ENCODE peak calls at places on chromosomes 3 and 15, in four cellular contexts. Q, D, W and K are unnamed samples.

GRCh38 chr15:68783226-68784054 is 37.3 kb downstream of the ANP32A start:
- DNase-seq in W (no peak), D (peak; percentile 58), Q (no peak), K (peak; percentile 75)

GRCh38 chr3:27456554-27456953 is 27.6 kb downstream of the SLC4A7 start:
- DNase-seq in D (no peak), W (no peak), Q (no peak), K (no peak)

GRCh38 chr3:79140718-79141117 is 627.1 kb downstream of the ROBO1 start:
- DNase-seq in D (no peak), Q (no peak), W (no peak), K (no peak)

GRCh38 chr15:45402955-45403892 is 24.9 kb upstream of the GATM start:
- DNase-seq in W (peak; percentile 41), D (peak; percentile 61), Q (no peak), K (peak; percentile 69)

GRCh38 chr3:35919160-35919559 is 279.8 kb downstream of the ARPP21 start:
- DNase-seq in Q (no peak), W (no peak), D (no peak), K (no peak)

GRCh38 chr3:71532639-71533395 is 50.7 kb downstream of the FOXP1 start:
- DNase-seq in W (peak; percentile 44), Q (no peak), D (no peak), K (no peak)

GRCh38 chr15:89795996-89796395 is 18.7 kb downstream of the ANPEP start:
- DNase-seq in Q (no peak), W (no peak), D (no peak), K (no peak)

GRCh38 chr15:90557147-90557546 is 27.4 kb downstream of the CRTC3 start:
- DNase-seq in W (no peak), Q (no peak), D (no peak), K (no peak)

GRCh38 chr3:2741520-2741919 is 368.7 kb downstream of the IL5RA start:
- DNase-seq in Q (no peak), W (no peak), D (no peak), K (no peak)

GRCh38 chr15:57259511-57260143 is 116.7 kb upstream of the CGNL1 start:
- DNase-seq in Q (no peak), D (no peak), W (no peak), K (no peak)

GRCh38 chr3:188687389-188687788 is 484.4 kb upstream of the TPRG1 start:
- DNase-seq in W (no peak), Q (no peak), D (no peak), K (no peak)

GRCh38 chr3:16174389-16174788 is at the start of gene GALNT15:
- DNase-seq in W (peak; percentile 90), Q (peak; percentile 29), D (peak; percentile 90), K (peak; percentile 71)

GRCh38 chr3:122021811-122022401 is at the start of gene ILDR1:
- DNase-seq in Q (no peak), D (no peak), W (no peak), K (peak; percentile 65)

GRCh38 chr3:38554127-38554827 is 58.1 kb downstream of the EXOG start:
- DNase-seq in W (no peak), D (peak; percentile 31), Q (no peak), K (no peak)

GRCh38 chr15:86839502-86839901 is 759.8 kb downstream of the AGBL1 start:
- DNase-seq in W (no peak), Q (no peak), D (no peak), K (no peak)

GRCh38 chr3:143627336-143627735 is 220.9 kb downstream of the SLC9A9 start:
- DNase-seq in Q (no peak), W (no peak), D (no peak), K (no peak)

GRCh38 chr3:51691021-51691420 is 15.8 kb upstream of the GRM2 start:
- DNase-seq in W (no peak), D (no peak), Q (no peak), K (no peak)

GRCh38 chr15:94972314-94972713 is 741.0 kb downstream of the MCTP2 start:
- DNase-seq in Q (no peak), D (no peak), W (no peak), K (no peak)